ENCODE peak calls at places on chromosomes 16 and 17, in six cellular contexts. E, I, N, M, C and W are unnamed samples.

GRCh38 chr16:976389-976931 is 5.1 kb upstream of the SOX8 start:
- DNase-seq in C (no peak), N (no peak), E (no peak), M (no peak), I (no peak), W (no peak)

GRCh38 chr16:19288872-19289799 is 3.6 kb downstream of the CLEC19A start:
- DNase-seq in M (no peak), E (no peak), N (no peak), C (no peak), I (no peak), W (no peak)

GRCh38 chr17:76957600-76958464 is 89.6 kb downstream of the MGAT5B start:
- DNase-seq in N (no peak), E (no peak), C (no peak), M (no peak), I (peak; percentile 21), W (no peak)

GRCh38 chr17:77256710-77257109 is 115.9 kb downstream of the SEC14L1 start:
- DNase-seq in N (no peak), E (no peak), I (no peak), M (no peak), C (no peak), W (no peak)

GRCh38 chr16:79261461-79261860 is 339.1 kb downstream of the MAF start:
- DNase-seq in I (no peak), C (peak; percentile 24), E (no peak), N (peak; percentile 52), M (peak; percentile 53), W (no peak)

GRCh38 chr16:29824589-29825144 is 4.4 kb downstream of the MVP start:
- DNase-seq in C (no peak), E (peak; percentile 68), M (no peak), N (no peak), I (peak; percentile 91), W (no peak)

GRCh38 chr17:57948555-57949420 is 6.4 kb downstream of the CUEDC1 start:
- DNase-seq in M (no peak), I (peak; percentile 96), E (peak; percentile 99), N (no peak), C (no peak), W (no peak)

GRCh38 chr17:40330850-40331470 is 22.0 kb downstream of the RARA start:
- DNase-seq in N (no peak), C (no peak), E (no peak), I (no peak), M (no peak), W (no peak)

GRCh38 chr16:87393680-87394055 is 1.5 kb downstream of the MAP1LC3B start:
- DNase-seq in N (no peak), I (no peak), C (no peak), M (no peak), E (no peak), W (no peak)

GRCh38 chr16:31354394-31355291 is at the start of gene ITGAX:
- DNase-seq in C (no peak), N (peak; percentile 52), M (peak; percentile 49), I (peak; percentile 20), E (peak; percentile 35), W (no peak)

GRCh38 chr17:13374203-13375143 is 227.3 kb downstream of the HS3ST3A1 start:
- DNase-seq in E (no peak), M (no peak), C (no peak), N (no peak), I (no peak), W (no peak)

GRCh38 chr16:60478810-60479209 is 1557.4 kb downstream of the CDH8 start:
- DNase-seq in C (no peak), N (no peak), I (no peak), M (no peak), E (no peak), W (no peak)

GRCh38 chr16:84013787-84014569 is 28.6 kb downstream of the SLC38A8 start:
- DNase-seq in I (peak; percentile 2), N (peak; percentile 92), C (no peak), E (peak; percentile 70), M (peak; percentile 91), W (no peak)

GRCh38 chr17:79666111-79666510 is 55.3 kb upstream of the RBFOX3 start:
- DNase-seq in E (no peak), C (peak; percentile 5), N (no peak), I (no peak), M (no peak), W (no peak)

GRCh38 chr16:5058476-5058875 is 7.3 kb downstream of the C16orf89 start:
- DNase-seq in E (peak; percentile 66), C (no peak), I (no peak), N (no peak), M (no peak), W (no peak)

GRCh38 chr16:81185416-81185815 is 53.1 kb upstream of the BCO1 start:
- DNase-seq in E (no peak), I (no peak), C (no peak), M (no peak), N (no peak), W (no peak)

DNA sequence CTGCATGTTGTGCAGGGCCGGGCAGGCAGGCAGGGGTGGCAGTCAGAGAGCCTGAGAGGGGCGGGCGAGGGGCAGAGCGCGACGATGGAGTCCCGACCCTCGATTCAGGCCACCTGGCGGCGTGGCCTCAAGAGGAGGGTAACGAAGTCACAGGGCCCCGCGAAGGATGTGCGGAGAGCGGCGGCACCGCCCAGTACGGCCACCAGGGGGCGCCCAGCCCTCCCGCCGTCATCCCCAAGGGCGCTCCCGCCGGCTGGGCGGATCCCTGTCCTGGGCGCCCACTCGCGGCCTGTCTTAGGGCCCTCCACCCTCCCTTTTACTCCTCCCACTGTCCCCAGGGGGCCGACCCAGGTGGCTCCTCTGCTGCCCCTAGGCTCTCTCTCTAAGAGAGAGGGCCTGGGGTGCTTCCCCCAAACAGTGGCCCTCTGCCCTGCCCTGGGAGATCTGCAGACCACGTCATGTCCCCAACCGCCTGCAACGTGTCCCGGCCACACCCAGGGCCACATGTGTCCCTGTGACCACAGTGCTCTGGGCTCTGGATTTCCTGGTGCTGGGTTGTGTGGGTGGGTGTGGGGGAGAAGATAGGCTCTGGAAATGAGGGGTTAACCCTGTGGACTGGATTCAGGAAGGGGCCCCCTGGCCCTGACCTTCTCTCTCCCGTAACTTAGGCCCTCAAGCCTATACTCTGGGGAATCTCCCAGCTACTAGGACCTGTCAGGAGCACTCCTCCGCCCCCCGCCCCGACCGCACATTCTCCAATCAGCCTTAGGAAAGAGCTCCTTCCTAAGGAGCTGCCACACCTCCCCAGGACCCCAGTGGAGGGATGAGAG is 5.9 kb downstream of the DPEP2 start:
- DNase-seq in C (peak; percentile 54), I (peak; percentile 47), E (peak; percentile 80), N (peak; percentile 86), M (peak; percentile 82), W (peak; percentile 61)
- TF ChIP-seq POLR2A in C (no peak), I (no peak), E (no peak), N (peak; percentile 16), M (no peak), W (no peak)

GRCh38 chr17:42436401-42436800 is 13.3 kb upstream of the CAVIN1 start:
- DNase-seq in E (no peak), N (peak; percentile 20), C (no peak), I (peak; percentile 99), M (no peak), W (no peak)
- H3K27ac ChIP-seq in E (no peak overlapping the region), N (peak overlapping the region; percentile 54), C (peak overlapping the region; percentile 69), I (peak overlapping the region; percentile 51), M (peak overlapping the region; percentile 84), W (peak overlapping the region; percentile 48)

GRCh38 chr16:3671424-3671823 is 16.9 kb downstream of the DNASE1 start:
- DNase-seq in C (no peak), N (no peak), M (no peak), I (no peak), E (no peak), W (no peak)

GRCh38 chr16:3673201-3673600 is 18.7 kb downstream of the DNASE1 start:
- DNase-seq in C (no peak), E (no peak), I (no peak), N (no peak), M (no peak), W (no peak)

GRCh38 chr16:3670711-3671110 is 16.2 kb downstream of the DNASE1 start:
- DNase-seq in E (no peak), C (no peak), N (no peak), M (no peak), I (no peak), W (no peak)

GRCh38 chr16:3673676-3674377 is 19.3 kb downstream of the DNASE1 start:
- DNase-seq in C (no peak), N (no peak), M (no peak), E (no peak), I (no peak), W (no peak)

DNA sequence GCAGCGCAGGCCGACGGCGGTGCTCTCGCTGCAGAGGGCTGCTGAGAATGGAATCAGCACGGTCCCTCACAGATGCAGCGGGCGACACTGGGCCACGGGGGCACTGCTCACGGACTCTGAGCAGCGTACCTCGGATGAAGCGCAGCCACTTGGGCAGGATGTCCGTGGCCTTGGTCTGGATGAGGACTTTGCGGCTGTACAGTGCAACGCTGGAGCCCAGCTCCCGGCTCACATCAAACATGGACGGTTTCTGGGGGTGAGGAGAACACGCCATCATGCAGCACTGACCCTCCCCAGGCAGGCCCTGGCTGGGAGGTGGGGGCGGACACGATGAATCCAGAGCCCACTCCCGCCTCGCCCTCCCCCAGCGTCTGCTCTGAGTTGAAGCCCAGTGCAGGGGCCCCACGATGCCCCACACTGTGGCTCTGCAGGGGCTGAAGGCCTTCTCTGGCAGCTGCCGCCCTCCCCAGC is 18.1 kb downstream of the DNASE1 start:
- DNase-seq in C (no peak), M (no peak), I (no peak), N (no peak), E (no peak), W (no peak)
- TF ChIP-seq POLR2A in C (no peak), M (no peak), I (no peak), N (no peak), E (no peak), W (no peak)

DNA sequence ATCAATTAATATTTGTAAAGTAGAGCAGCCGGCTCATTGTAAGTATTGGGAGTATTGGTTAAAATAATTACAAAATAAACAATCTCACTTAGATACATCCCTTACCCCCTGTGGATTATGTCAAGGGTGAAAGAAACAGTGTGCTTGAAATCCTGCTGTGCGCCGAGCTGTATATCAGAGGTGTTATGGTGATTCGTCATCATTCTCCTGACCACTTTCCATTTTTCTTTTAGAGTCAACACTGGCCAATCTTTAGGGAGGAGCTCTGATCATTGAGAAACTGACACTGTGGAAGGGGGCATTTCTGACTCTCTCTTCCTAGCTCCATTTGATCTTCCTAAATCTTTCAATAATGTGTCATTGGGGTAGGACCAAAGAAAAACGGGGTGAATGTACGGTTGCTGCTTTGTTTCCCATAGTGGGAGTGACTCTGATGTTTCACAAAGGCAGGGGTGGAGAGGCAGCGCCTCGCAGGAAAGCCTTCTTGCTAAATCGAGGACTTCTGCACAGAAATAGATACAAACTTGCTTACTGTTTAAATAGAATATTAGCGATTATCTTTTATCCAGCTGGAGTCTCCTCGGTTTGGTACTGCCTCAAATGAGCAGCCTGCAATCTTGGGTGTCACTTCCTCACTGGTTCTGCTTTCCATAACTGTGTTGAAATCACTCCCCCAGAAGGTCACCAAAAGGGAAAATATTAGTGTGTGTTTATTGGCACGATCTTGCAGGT is 123.5 kb downstream of the PRKCB start:
- DNase-seq in E (no peak), N (no peak), M (no peak), I (no peak), C (no peak), W (no peak)
- H3K27ac ChIP-seq in E (no peak overlapping the region), N (no peak overlapping the region), M (no peak overlapping the region), I (no peak overlapping the region), C (no peak overlapping the region), W (no peak overlapping the region)